ENCODE peak calls at places on chromosomes 5 and 9, in five cellular contexts. Y is endothelial cell; F is central memory CD4-positive, alpha-beta T cell; E is amniotic stem cell; M is NCI-H82. D is an unnamed sample.

GRCh38 chr5:1343315-1343751 is 1.6 kb downstream of the CLPTM1L start:
- DNase-seq in Y (no peak), F (no peak), E (no peak), M (no peak), D (no peak)

GRCh38 chr9:127203501-127204327 is 60.9 kb upstream of the GARNL3 start:
- DNase-seq in Y (no peak), F (no peak), E (no peak), M (no peak), D (no peak)

GRCh38 chr5:36570268-36570667 is 36.1 kb upstream of the SLC1A3 start:
- DNase-seq in Y (no peak), F (no peak), E (no peak), M (no peak), D (no peak)

GRCh38 chr5:73534971-73535370 is 30.5 kb downstream of the ANKRA2 start:
- DNase-seq in Y (no peak), F (no peak), E (no peak), M (no peak), D (no peak)

GRCh38 chr5:5570646-5571045 is 148.2 kb downstream of the ICE1 start:
- DNase-seq in Y (no peak), F (no peak), E (no peak), M (no peak), D (no peak)

GRCh38 chr5:114335391-114335790 is 26.5 kb upstream of the KCNN2 start:
- DNase-seq in Y (no peak), F (no peak), E (no peak), M (no peak), D (peak)

GRCh38 chr5:4553130-4553529 is 587.0 kb upstream of the ADAMTS16 start:
- DNase-seq in Y (no peak), F (no peak), E (no peak), M (no peak), D (no peak)

GRCh38 chr9:6968271-6968670 is 210.5 kb downstream of the KDM4C start:
- DNase-seq in Y (no peak), F (no peak), E (no peak), M (no peak), D (no peak)

GRCh38 chr5:168404366-168404765 is 81.9 kb upstream of the RARS1 start:
- DNase-seq in Y (no peak), F (no peak), E (peak), M (no peak), D (peak)

GRCh38 chr5:154614595-154614994 is 136.6 kb upstream of the HAND1 start:
- DNase-seq in Y (no peak), F (no peak), E (no peak), M (no peak), D (no peak)

GRCh38 chr9:81389569-81389993 is 299.8 kb downstream of the TLE1 start:
- DNase-seq in Y (no peak), F (no peak), E (peak), M (no peak), D (peak)

GRCh38 chr9:98570055-98570454 is 138.7 kb downstream of the GABBR2 start:
- DNase-seq in Y (no peak), F (no peak), E (no peak), M (no peak), D (no peak)

GRCh38 chr5:135578685-135579341 is at the start of gene CXCL14:
- DNase-seq in Y (peak), F (no peak), E (no peak), M (peak), D (no peak)

D was measured in AG04449.